ENCODE peak calls at places on chromosome 17, in nine cellular contexts. One of them, this sample, is unnamed. For H3K4me1 and H3K27me3, the result is how much of the 10 kb centered on the place peaks cover.

GRCh38 chr17:16273499-16273898 is 56.5 kb downstream of the PIGL start:
- DNase-seq in lower lobe of right lung: no peak
- DNase-seq in upper lobe of right lung: no peak
- DNase-seq in tibial artery: no peak
- DNase-seq in HCT116: peak
- DNase-seq in heart right ventricle: no peak
- DNase-seq in endothelial cell of umbilical vein: peak
- DNase-seq in thoracic aorta: no peak
- DNase-seq in fibroblast of lung: no peak
- DNase-seq in this sample: peak

GRCh38 chr17:6695565-6695964 is 17.6 kb downstream of the SLC13A5 start:
- DNase-seq in fibroblast of lung: no peak
- DNase-seq in upper lobe of right lung: no peak
- DNase-seq in HCT116: no peak
- DNase-seq in endothelial cell of umbilical vein: no peak
- DNase-seq in tibial artery: no peak
- DNase-seq in heart right ventricle: no peak
- DNase-seq in lower lobe of right lung: no peak
- DNase-seq in thoracic aorta: no peak
- DNase-seq in this sample: no peak

GRCh38 chr17:32876414-32877163 is at the start of gene MYO1D:
- DNase-seq in tibial artery: peak
- DNase-seq in thoracic aorta: no peak
- DNase-seq in endothelial cell of umbilical vein: no peak
- DNase-seq in HCT116: peak
- DNase-seq in lower lobe of right lung: peak
- DNase-seq in heart right ventricle: peak
- DNase-seq in upper lobe of right lung: peak
- DNase-seq in fibroblast of lung: no peak
- DNase-seq in this sample: peak

GRCh38 chr17:41989702-41990419 is 23.3 kb downstream of the CNP start:
- DNase-seq in thoracic aorta: no peak
- DNase-seq in upper lobe of right lung: no peak
- DNase-seq in tibial artery: no peak
- DNase-seq in HCT116: no peak
- DNase-seq in lower lobe of right lung: no peak
- DNase-seq in fibroblast of lung: no peak
- DNase-seq in heart right ventricle: no peak
- DNase-seq in endothelial cell of umbilical vein: no peak
- DNase-seq in this sample: no peak

GRCh38 chr17:68355093-68355492 is 63.8 kb downstream of the ARSG start:
- DNase-seq in fibroblast of lung: peak
- DNase-seq in HCT116: no peak
- DNase-seq in lower lobe of right lung: no peak
- DNase-seq in tibial artery: no peak
- DNase-seq in thoracic aorta: no peak
- DNase-seq in heart right ventricle: no peak
- DNase-seq in endothelial cell of umbilical vein: peak
- DNase-seq in upper lobe of right lung: no peak
- DNase-seq in this sample: no peak

GRCh38 chr17:63555475-63556156 is 5.3 kb downstream of the DCAF7 start:
- DNase-seq in heart right ventricle: no peak
- DNase-seq in upper lobe of right lung: no peak
- DNase-seq in HCT116: no peak
- DNase-seq in endothelial cell of umbilical vein: no peak
- DNase-seq in lower lobe of right lung: no peak
- DNase-seq in thoracic aorta: no peak
- DNase-seq in tibial artery: no peak
- DNase-seq in fibroblast of lung: no peak
- DNase-seq in this sample: no peak

GRCh38 chr17:63841350-63842172 is 924 bp downstream of the SMARCD2 start:
- DNase-seq in tibial artery: peak
- DNase-seq in lower lobe of right lung: peak
- DNase-seq in HCT116: no peak
- DNase-seq in fibroblast of lung: peak
- DNase-seq in endothelial cell of umbilical vein: peak
- DNase-seq in thoracic aorta: no peak
- DNase-seq in upper lobe of right lung: peak
- DNase-seq in heart right ventricle: peak
- DNase-seq in this sample: peak

GRCh38 chr17:18356624-18357023 is 6.7 kb downstream of the SHMT1 start:
- DNase-seq in fibroblast of lung: peak
- DNase-seq in upper lobe of right lung: no peak
- DNase-seq in HCT116: no peak
- DNase-seq in lower lobe of right lung: no peak
- DNase-seq in heart right ventricle: no peak
- DNase-seq in endothelial cell of umbilical vein: no peak
- DNase-seq in tibial artery: peak
- DNase-seq in thoracic aorta: no peak
- DNase-seq in this sample: no peak

GRCh38 chr17:2335726-2336214 is 487 bp downstream of the TSR1 start:
- DNase-seq in upper lobe of right lung: no peak
- DNase-seq in thoracic aorta: no peak
- DNase-seq in endothelial cell of umbilical vein: no peak
- DNase-seq in HCT116: no peak
- DNase-seq in tibial artery: no peak
- DNase-seq in fibroblast of lung: no peak
- DNase-seq in heart right ventricle: no peak
- DNase-seq in lower lobe of right lung: no peak
- DNase-seq in this sample: no peak

GRCh38 chr17:73365934-73366623 is 54.3 kb upstream of the CDC42EP4 start:
- DNase-seq in endothelial cell of umbilical vein: no peak
- DNase-seq in tibial artery: no peak
- DNase-seq in thoracic aorta: no peak
- DNase-seq in HCT116: no peak
- DNase-seq in lower lobe of right lung: no peak
- DNase-seq in upper lobe of right lung: no peak
- DNase-seq in heart right ventricle: peak
- DNase-seq in fibroblast of lung: no peak
- DNase-seq in this sample: no peak

GRCh38 chr17:66301418-66301863 is 972 bp upstream of the PRKCA start:
- DNase-seq in thoracic aorta: no peak
- DNase-seq in lower lobe of right lung: no peak
- DNase-seq in heart right ventricle: no peak
- DNase-seq in upper lobe of right lung: no peak
- DNase-seq in endothelial cell of umbilical vein: peak
- DNase-seq in tibial artery: no peak
- DNase-seq in HCT116: no peak
- DNase-seq in fibroblast of lung: no peak
- DNase-seq in this sample: no peak

GRCh38 chr17:48795444-48796162 is 21.4 kb downstream of the TTLL6 start:
- DNase-seq in fibroblast of lung: peak
- DNase-seq in HCT116: peak
- DNase-seq in upper lobe of right lung: no peak
- DNase-seq in endothelial cell of umbilical vein: no peak
- DNase-seq in tibial artery: no peak
- DNase-seq in lower lobe of right lung: no peak
- DNase-seq in heart right ventricle: no peak
- DNase-seq in thoracic aorta: no peak
- DNase-seq in this sample: no peak

GRCh38 chr17:2239882-2240430 is 63.6 kb downstream of the SMG6 start:
- DNase-seq in heart right ventricle: no peak
- DNase-seq in fibroblast of lung: peak
- DNase-seq in tibial artery: peak
- DNase-seq in upper lobe of right lung: no peak
- DNase-seq in HCT116: no peak
- DNase-seq in thoracic aorta: peak
- DNase-seq in endothelial cell of umbilical vein: peak
- DNase-seq in lower lobe of right lung: no peak
- DNase-seq in this sample: peak

GRCh38 chr17:75950850-75951554 is 10.2 kb upstream of the FBF1 start:
- DNase-seq in fibroblast of lung: peak
- DNase-seq in HCT116: no peak
- DNase-seq in lower lobe of right lung: no peak
- DNase-seq in thoracic aorta: no peak
- DNase-seq in endothelial cell of umbilical vein: peak
- DNase-seq in heart right ventricle: no peak
- DNase-seq in tibial artery: no peak
- DNase-seq in upper lobe of right lung: no peak
- DNase-seq in this sample: no peak

GRCh38 chr17:51850206-51850605 is 308.3 kb downstream of the CA10 start:
- DNase-seq in thoracic aorta: no peak
- DNase-seq in HCT116: no peak
- DNase-seq in fibroblast of lung: no peak
- DNase-seq in heart right ventricle: no peak
- DNase-seq in upper lobe of right lung: no peak
- DNase-seq in tibial artery: no peak
- DNase-seq in endothelial cell of umbilical vein: no peak
- DNase-seq in lower lobe of right lung: no peak
- DNase-seq in this sample: no peak

GRCh38 chr17:82400206-82400605 is 17.9 kb upstream of the HEXD start:
- DNase-seq in tibial artery: no peak
- DNase-seq in HCT116: no peak
- DNase-seq in fibroblast of lung: peak
- DNase-seq in heart right ventricle: no peak
- DNase-seq in upper lobe of right lung: no peak
- DNase-seq in endothelial cell of umbilical vein: no peak
- DNase-seq in lower lobe of right lung: no peak
- DNase-seq in thoracic aorta: no peak
- DNase-seq in this sample: no peak

GRCh38 chr17:53462393-53462811 is 360.3 kb upstream of the KIF2B start:
- DNase-seq in fibroblast of lung: peak
- DNase-seq in thoracic aorta: no peak
- DNase-seq in upper lobe of right lung: no peak
- DNase-seq in lower lobe of right lung: no peak
- DNase-seq in endothelial cell of umbilical vein: peak
- DNase-seq in tibial artery: no peak
- DNase-seq in heart right ventricle: no peak
- DNase-seq in HCT116: no peak
- DNase-seq in this sample: peak

GRCh38 chr17:57368637-57369336 is 112.5 kb downstream of the MSI2 start:
- DNase-seq in endothelial cell of umbilical vein: peak
- DNase-seq in tibial artery: no peak
- DNase-seq in upper lobe of right lung: no peak
- DNase-seq in fibroblast of lung: no peak
- DNase-seq in lower lobe of right lung: no peak
- DNase-seq in HCT116: no peak
- DNase-seq in thoracic aorta: no peak
- DNase-seq in heart right ventricle: no peak
- DNase-seq in this sample: no peak

GRCh38 chr17:33057564-33057963 is 65.9 kb downstream of the SPACA3 start:
- DNase-seq in tibial artery: no peak
- DNase-seq in lower lobe of right lung: no peak
- DNase-seq in HCT116: no peak
- DNase-seq in heart right ventricle: no peak
- DNase-seq in fibroblast of lung: no peak
- DNase-seq in endothelial cell of umbilical vein: no peak
- DNase-seq in thoracic aorta: no peak
- DNase-seq in upper lobe of right lung: no peak
- DNase-seq in this sample: no peak

GRCh38 chr17:7842950-7843535 is 9.0 kb downstream of the KDM6B start:
- DNase-seq in lower lobe of right lung: peak
- DNase-seq in tibial artery: peak
- DNase-seq in HCT116: no peak
- DNase-seq in heart right ventricle: peak
- DNase-seq in upper lobe of right lung: peak
- DNase-seq in thoracic aorta: no peak
- DNase-seq in endothelial cell of umbilical vein: peak
- DNase-seq in fibroblast of lung: peak
- DNase-seq in this sample: no peak
- H3K4me1 ChIP-seq in lower lobe of right lung: under half
- H3K4me1 ChIP-seq in tibial artery: half or more
- H3K4me1 ChIP-seq in HCT116: under half
- H3K4me1 ChIP-seq in heart right ventricle: under half
- H3K4me1 ChIP-seq in upper lobe of right lung: under half
- H3K4me1 ChIP-seq in thoracic aorta: under half
- H3K4me1 ChIP-seq in endothelial cell of umbilical vein: under half
- H3K4me1 ChIP-seq in fibroblast of lung: under half
- H3K4me1 ChIP-seq in this sample: under half

DNA sequence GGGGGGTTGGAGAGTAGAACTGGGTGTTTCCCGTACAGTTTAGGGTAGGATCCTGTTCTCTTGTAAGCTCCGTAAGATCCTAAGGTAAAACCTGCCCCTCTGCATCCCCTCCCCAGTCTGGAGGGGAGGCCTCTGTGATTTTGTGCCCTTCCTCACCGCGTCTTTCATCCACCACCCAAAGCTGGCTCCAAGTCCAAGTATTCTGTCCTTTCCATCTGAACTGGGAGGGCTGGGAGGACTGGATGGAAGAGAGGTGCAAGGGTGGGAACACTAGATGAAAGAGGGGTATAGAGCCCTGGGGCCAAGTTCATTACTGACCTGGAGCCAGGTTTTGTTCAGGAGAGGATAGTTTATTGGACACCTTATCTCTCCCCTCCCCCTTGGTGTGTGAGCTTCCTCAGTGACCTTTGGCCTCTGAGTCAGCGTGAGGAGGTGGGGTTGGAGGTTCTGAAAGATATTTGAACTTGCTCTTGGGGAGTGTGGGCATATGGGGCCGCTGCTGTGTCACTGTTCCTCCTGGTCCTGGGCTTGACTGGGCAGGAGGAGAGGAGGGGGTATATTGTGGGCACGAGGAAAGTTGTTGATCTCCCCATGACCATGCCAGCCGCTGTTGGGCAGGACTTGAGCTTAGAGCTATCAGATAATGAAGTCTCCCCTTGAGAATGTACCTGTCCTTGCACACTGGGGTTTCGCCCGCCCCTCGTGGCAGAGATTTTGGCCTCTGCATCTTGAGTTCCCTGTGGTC is 1.6 kb downstream of the LASP1 start:
- DNase-seq in tibial artery: peak
- DNase-seq in upper lobe of right lung: peak
- DNase-seq in fibroblast of lung: peak
- DNase-seq in heart right ventricle: no peak
- DNase-seq in HCT116: no peak
- DNase-seq in lower lobe of right lung: peak
- DNase-seq in thoracic aorta: peak
- DNase-seq in endothelial cell of umbilical vein: peak
- DNase-seq in this sample: peak
- TF ChIP-seq CTCF in tibial artery: no peak
- TF ChIP-seq CTCF in upper lobe of right lung: peak
- TF ChIP-seq CTCF in fibroblast of lung: no peak
- TF ChIP-seq CTCF in heart right ventricle: peak
- TF ChIP-seq CTCF in HCT116: no peak
- TF ChIP-seq CTCF in lower lobe of right lung: no peak
- TF ChIP-seq CTCF in thoracic aorta: no peak
- TF ChIP-seq CTCF in endothelial cell of umbilical vein: peak
- TF ChIP-seq CTCF in this sample: peak

GRCh38 chr17:76973040-76973439 is 104.8 kb downstream of the MGAT5B start:
- DNase-seq in heart right ventricle: no peak
- DNase-seq in endothelial cell of umbilical vein: no peak
- DNase-seq in tibial artery: no peak
- DNase-seq in fibroblast of lung: no peak
- DNase-seq in HCT116: no peak
- DNase-seq in upper lobe of right lung: no peak
- DNase-seq in lower lobe of right lung: no peak
- DNase-seq in thoracic aorta: no peak
- DNase-seq in this sample: no peak
- H3K27me3 ChIP-seq in heart right ventricle: under half
- H3K27me3 ChIP-seq in endothelial cell of umbilical vein: under half
- H3K27me3 ChIP-seq in tibial artery: under half
- H3K27me3 ChIP-seq in fibroblast of lung: under half
- H3K27me3 ChIP-seq in HCT116: under half
- H3K27me3 ChIP-seq in upper lobe of right lung: under half
- H3K27me3 ChIP-seq in lower lobe of right lung: under half
- H3K27me3 ChIP-seq in thoracic aorta: under half
- H3K27me3 ChIP-seq in this sample: half or more

DNA sequence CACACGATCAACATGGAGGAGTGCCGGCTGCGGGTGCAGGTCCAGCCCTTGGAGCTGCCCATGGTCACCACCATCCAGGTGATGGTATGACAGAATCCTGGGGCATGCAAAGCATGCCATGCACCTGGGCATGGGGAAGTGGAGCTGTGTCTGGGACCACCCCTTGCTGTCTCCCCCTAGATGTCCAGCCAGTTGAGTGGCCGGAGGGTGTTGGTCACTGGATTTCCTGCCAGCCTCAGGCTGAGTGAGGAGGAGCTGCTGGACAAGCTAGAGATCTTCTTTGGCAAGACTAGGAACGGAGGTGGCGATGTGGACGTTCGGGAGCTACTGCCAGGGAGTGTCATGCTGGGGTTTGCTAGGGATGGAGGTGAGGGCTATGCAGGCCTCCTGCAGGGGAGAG is 6.7 kb downstream of the IFI35 start:
- DNase-seq in HCT116: no peak
- DNase-seq in upper lobe of right lung: no peak
- DNase-seq in lower lobe of right lung: no peak
- DNase-seq in thoracic aorta: no peak
- DNase-seq in heart right ventricle: no peak
- DNase-seq in fibroblast of lung: no peak
- DNase-seq in tibial artery: no peak
- DNase-seq in endothelial cell of umbilical vein: no peak
- DNase-seq in this sample: no peak
- H3K4me1 ChIP-seq in HCT116: under half
- H3K4me1 ChIP-seq in upper lobe of right lung: under half
- H3K4me1 ChIP-seq in lower lobe of right lung: half or more
- H3K4me1 ChIP-seq in thoracic aorta: under half
- H3K4me1 ChIP-seq in heart right ventricle: half or more
- H3K4me1 ChIP-seq in fibroblast of lung: under half
- H3K4me1 ChIP-seq in tibial artery: under half
- H3K4me1 ChIP-seq in endothelial cell of umbilical vein: under half
- H3K4me1 ChIP-seq in this sample: under half

This sample was measured in foreskin keratinocyte.